ENCODE peak calls at places on chromosomes 12 and 14, in nine cellular contexts. One of them, this sample, is unnamed.

GRCh38 chr14:103074699-103075341 is 9.2 kb upstream of the LBHD2 start:
- DNase-seq in GM12865: peak; percentile 24
- DNase-seq in lower leg skin: peak; percentile 95
- DNase-seq in upper lobe of right lung: peak; percentile 96
- DNase-seq in IMR-90: no peak
- DNase-seq in coronary artery: no peak
- DNase-seq in osteoblast: peak; percentile 88
- DNase-seq in retinal pigment epithelial cell: no peak
- DNase-seq in suprapubic skin: peak; percentile 94
- DNase-seq in this sample: no peak

GRCh38 chr12:100611031-100611430 is 37.5 kb downstream of the GAS2L3 start:
- DNase-seq in IMR-90: peak; percentile 32
- DNase-seq in suprapubic skin: no peak
- DNase-seq in lower leg skin: no peak
- DNase-seq in osteoblast: no peak
- DNase-seq in upper lobe of right lung: no peak
- DNase-seq in coronary artery: no peak
- DNase-seq in GM12865: no peak
- DNase-seq in retinal pigment epithelial cell: no peak
- DNase-seq in this sample: no peak

GRCh38 chr14:64387232-64387737 is 868 bp upstream of the MTHFD1 start:
- DNase-seq in IMR-90: peak; percentile 19
- DNase-seq in coronary artery: no peak
- DNase-seq in GM12865: peak; percentile 56
- DNase-seq in osteoblast: peak; percentile 54
- DNase-seq in upper lobe of right lung: no peak
- DNase-seq in lower leg skin: peak; percentile 92
- DNase-seq in retinal pigment epithelial cell: no peak
- DNase-seq in suprapubic skin: no peak
- DNase-seq in this sample: no peak

GRCh38 chr14:68145539-68145938 is 326.0 kb downstream of the RAD51B start:
- DNase-seq in lower leg skin: no peak
- DNase-seq in suprapubic skin: no peak
- DNase-seq in GM12865: no peak
- DNase-seq in retinal pigment epithelial cell: no peak
- DNase-seq in IMR-90: peak; percentile 55
- DNase-seq in coronary artery: no peak
- DNase-seq in osteoblast: no peak
- DNase-seq in upper lobe of right lung: no peak
- DNase-seq in this sample: no peak

GRCh38 chr12:59113831-59114273 is 193.5 kb upstream of the LRIG3 start:
- DNase-seq in lower leg skin: peak; percentile 95
- DNase-seq in coronary artery: peak; percentile 79
- DNase-seq in IMR-90: peak; percentile 81
- DNase-seq in upper lobe of right lung: peak; percentile 79
- DNase-seq in suprapubic skin: peak; percentile 81
- DNase-seq in GM12865: peak; percentile 83
- DNase-seq in osteoblast: peak; percentile 38
- DNase-seq in retinal pigment epithelial cell: peak; percentile 23
- DNase-seq in this sample: peak; percentile 36

GRCh38 chr12:82682851-82683261 is 3.9 kb upstream of the TMTC2 start:
- DNase-seq in IMR-90: no peak
- DNase-seq in retinal pigment epithelial cell: no peak
- DNase-seq in coronary artery: no peak
- DNase-seq in osteoblast: no peak
- DNase-seq in suprapubic skin: no peak
- DNase-seq in upper lobe of right lung: no peak
- DNase-seq in GM12865: no peak
- DNase-seq in lower leg skin: no peak
- DNase-seq in this sample: no peak

GRCh38 chr12:100877776-100878175 is 83.2 kb downstream of the ANO4 start:
- DNase-seq in GM12865: no peak
- DNase-seq in suprapubic skin: no peak
- DNase-seq in coronary artery: no peak
- DNase-seq in osteoblast: no peak
- DNase-seq in IMR-90: no peak
- DNase-seq in upper lobe of right lung: no peak
- DNase-seq in retinal pigment epithelial cell: no peak
- DNase-seq in lower leg skin: no peak
- DNase-seq in this sample: no peak

GRCh38 chr14:66087231-66087630 is 398.9 kb upstream of the CCDC196 start:
- DNase-seq in IMR-90: no peak
- DNase-seq in lower leg skin: no peak
- DNase-seq in GM12865: no peak
- DNase-seq in retinal pigment epithelial cell: no peak
- DNase-seq in upper lobe of right lung: no peak
- DNase-seq in suprapubic skin: no peak
- DNase-seq in osteoblast: no peak
- DNase-seq in coronary artery: no peak
- DNase-seq in this sample: no peak

GRCh38 chr12:59698599-59698998 is 102.8 kb downstream of the SLC16A7 start:
- DNase-seq in upper lobe of right lung: no peak
- DNase-seq in lower leg skin: no peak
- DNase-seq in suprapubic skin: no peak
- DNase-seq in coronary artery: no peak
- DNase-seq in GM12865: no peak
- DNase-seq in osteoblast: no peak
- DNase-seq in retinal pigment epithelial cell: no peak
- DNase-seq in IMR-90: peak; percentile 80
- DNase-seq in this sample: no peak

GRCh38 chr14:55398679-55399078 is 13.0 kb downstream of the ATG14 start:
- DNase-seq in osteoblast: peak; percentile 92
- DNase-seq in coronary artery: no peak
- DNase-seq in suprapubic skin: no peak
- DNase-seq in retinal pigment epithelial cell: peak; percentile 96
- DNase-seq in IMR-90: peak; percentile 99
- DNase-seq in upper lobe of right lung: no peak
- DNase-seq in lower leg skin: no peak
- DNase-seq in GM12865: no peak
- DNase-seq in this sample: peak; percentile 83

GRCh38 chr14:105168979-105169507 is 467 bp upstream of the JAG2 start:
- DNase-seq in upper lobe of right lung: no peak
- DNase-seq in GM12865: peak; percentile 14
- DNase-seq in coronary artery: no peak
- DNase-seq in lower leg skin: no peak
- DNase-seq in suprapubic skin: no peak
- DNase-seq in osteoblast: no peak
- DNase-seq in retinal pigment epithelial cell: no peak
- DNase-seq in IMR-90: no peak
- DNase-seq in this sample: no peak

GRCh38 chr12:13784504-13784903 is 196.9 kb downstream of the GRIN2B start:
- DNase-seq in GM12865: no peak
- DNase-seq in retinal pigment epithelial cell: no peak
- DNase-seq in lower leg skin: no peak
- DNase-seq in upper lobe of right lung: no peak
- DNase-seq in osteoblast: no peak
- DNase-seq in coronary artery: no peak
- DNase-seq in IMR-90: no peak
- DNase-seq in suprapubic skin: no peak
- DNase-seq in this sample: no peak

GRCh38 chr12:104649217-104649834 is 192.6 kb downstream of the CHST11 start:
- DNase-seq in coronary artery: no peak
- DNase-seq in osteoblast: no peak
- DNase-seq in upper lobe of right lung: no peak
- DNase-seq in retinal pigment epithelial cell: no peak
- DNase-seq in lower leg skin: no peak
- DNase-seq in suprapubic skin: no peak
- DNase-seq in IMR-90: no peak
- DNase-seq in GM12865: no peak
- DNase-seq in this sample: no peak

GRCh38 chr12:92248977-92249376 is 103.3 kb upstream of the BTG1 start:
- DNase-seq in coronary artery: no peak
- DNase-seq in osteoblast: no peak
- DNase-seq in IMR-90: no peak
- DNase-seq in lower leg skin: no peak
- DNase-seq in suprapubic skin: no peak
- DNase-seq in retinal pigment epithelial cell: no peak
- DNase-seq in GM12865: no peak
- DNase-seq in upper lobe of right lung: no peak
- DNase-seq in this sample: no peak

GRCh38 chr12:125140918-125141573 is 75.8 kb downstream of the AACS start:
- DNase-seq in lower leg skin: no peak
- DNase-seq in coronary artery: no peak
- DNase-seq in osteoblast: peak; percentile 97
- DNase-seq in GM12865: no peak
- DNase-seq in upper lobe of right lung: no peak
- DNase-seq in suprapubic skin: no peak
- DNase-seq in retinal pigment epithelial cell: peak; percentile 22
- DNase-seq in IMR-90: peak; percentile 76
- DNase-seq in this sample: peak; percentile 32

GRCh38 chr14:95291859-95292542 is 27.7 kb downstream of the CLMN start:
- DNase-seq in retinal pigment epithelial cell: no peak
- DNase-seq in coronary artery: peak; percentile 83
- DNase-seq in upper lobe of right lung: no peak
- DNase-seq in osteoblast: peak; percentile 79
- DNase-seq in lower leg skin: peak; percentile 89
- DNase-seq in GM12865: peak; percentile 24
- DNase-seq in suprapubic skin: peak; percentile 75
- DNase-seq in IMR-90: peak; percentile 21
- DNase-seq in this sample: peak; percentile 44

GRCh38 chr14:95294320-95294719 is 25.4 kb downstream of the CLMN start:
- DNase-seq in lower leg skin: no peak
- DNase-seq in osteoblast: no peak
- DNase-seq in upper lobe of right lung: no peak
- DNase-seq in suprapubic skin: no peak
- DNase-seq in GM12865: no peak
- DNase-seq in IMR-90: no peak
- DNase-seq in retinal pigment epithelial cell: no peak
- DNase-seq in coronary artery: no peak
- DNase-seq in this sample: no peak

GRCh38 chr14:95292660-95293425 is 26.9 kb downstream of the CLMN start:
- DNase-seq in lower leg skin: peak; percentile 82
- DNase-seq in coronary artery: no peak
- DNase-seq in suprapubic skin: no peak
- DNase-seq in retinal pigment epithelial cell: no peak
- DNase-seq in upper lobe of right lung: no peak
- DNase-seq in osteoblast: no peak
- DNase-seq in IMR-90: no peak
- DNase-seq in GM12865: no peak
- DNase-seq in this sample: no peak

GRCh38 chr14:95294834-95295599 is 24.7 kb downstream of the CLMN start:
- DNase-seq in suprapubic skin: no peak
- DNase-seq in GM12865: no peak
- DNase-seq in coronary artery: no peak
- DNase-seq in upper lobe of right lung: no peak
- DNase-seq in lower leg skin: no peak
- DNase-seq in osteoblast: peak; percentile 44
- DNase-seq in IMR-90: no peak
- DNase-seq in retinal pigment epithelial cell: no peak
- DNase-seq in this sample: no peak

GRCh38 chr14:95293474-95293873 is 26.2 kb downstream of the CLMN start:
- DNase-seq in upper lobe of right lung: no peak
- DNase-seq in osteoblast: no peak
- DNase-seq in suprapubic skin: no peak
- DNase-seq in retinal pigment epithelial cell: no peak
- DNase-seq in GM12865: no peak
- DNase-seq in IMR-90: no peak
- DNase-seq in coronary artery: no peak
- DNase-seq in lower leg skin: no peak
- DNase-seq in this sample: no peak
- TF ChIP-seq CTCF in upper lobe of right lung: no peak
- TF ChIP-seq CTCF in osteoblast: no peak
- TF ChIP-seq CTCF in suprapubic skin: no peak
- TF ChIP-seq CTCF in retinal pigment epithelial cell: no peak
- TF ChIP-seq CTCF in GM12865: no peak
- TF ChIP-seq CTCF in IMR-90: no peak
- TF ChIP-seq CTCF in coronary artery: no peak
- TF ChIP-seq CTCF in lower leg skin: no peak
- TF ChIP-seq CTCF in this sample: no peak

GRCh38 chr14:70281938-70282337 is 77.5 kb downstream of the COX16 start:
- DNase-seq in GM12865: peak; percentile 43
- DNase-seq in lower leg skin: no peak
- DNase-seq in retinal pigment epithelial cell: no peak
- DNase-seq in coronary artery: no peak
- DNase-seq in IMR-90: no peak
- DNase-seq in osteoblast: no peak
- DNase-seq in suprapubic skin: no peak
- DNase-seq in upper lobe of right lung: no peak
- DNase-seq in this sample: no peak
- H3K4me3 ChIP-seq in GM12865: peak overlapping the region; percentile 3
- H3K4me3 ChIP-seq in lower leg skin: no peak overlapping the region
- H3K4me3 ChIP-seq in retinal pigment epithelial cell: no peak overlapping the region
- H3K4me3 ChIP-seq in coronary artery: no peak overlapping the region
- H3K4me3 ChIP-seq in IMR-90: no peak overlapping the region
- H3K4me3 ChIP-seq in osteoblast: no peak overlapping the region
- H3K4me3 ChIP-seq in suprapubic skin: no peak overlapping the region
- H3K4me3 ChIP-seq in upper lobe of right lung: no peak overlapping the region
- H3K4me3 ChIP-seq in this sample: no peak overlapping the region

DNA sequence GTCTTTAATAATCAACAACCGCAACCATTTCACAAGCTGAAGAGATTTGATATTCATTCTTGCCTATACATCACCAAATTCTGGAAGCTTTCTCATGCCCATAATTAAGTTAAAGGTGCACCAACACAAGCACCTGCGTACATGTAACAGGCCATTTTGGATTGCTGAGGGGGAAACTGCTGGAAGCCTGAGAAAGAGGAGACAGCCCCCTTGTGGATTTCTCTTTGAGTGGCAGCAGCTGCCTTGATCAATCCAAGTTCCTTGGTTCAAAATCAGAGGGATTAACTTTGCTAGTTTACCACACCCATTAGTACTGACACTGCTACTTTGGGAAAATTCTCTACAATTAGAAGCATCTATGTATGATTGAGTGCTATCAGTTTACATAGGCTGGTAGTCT is 321.1 kb downstream of the NOVA1 start:
- DNase-seq in IMR-90: no peak
- DNase-seq in retinal pigment epithelial cell: no peak
- DNase-seq in lower leg skin: no peak
- DNase-seq in suprapubic skin: no peak
- DNase-seq in coronary artery: no peak
- DNase-seq in osteoblast: no peak
- DNase-seq in GM12865: no peak
- DNase-seq in upper lobe of right lung: no peak
- DNase-seq in this sample: no peak
- TF ChIP-seq CTCF in IMR-90: peak; percentile 1
- TF ChIP-seq CTCF in retinal pigment epithelial cell: peak; percentile 59
- TF ChIP-seq CTCF in lower leg skin: no peak
- TF ChIP-seq CTCF in suprapubic skin: no peak
- TF ChIP-seq CTCF in coronary artery: no peak
- TF ChIP-seq CTCF in osteoblast: no peak
- TF ChIP-seq CTCF in GM12865: no peak
- TF ChIP-seq CTCF in upper lobe of right lung: no peak
- TF ChIP-seq CTCF in this sample: peak; percentile 53

DNA sequence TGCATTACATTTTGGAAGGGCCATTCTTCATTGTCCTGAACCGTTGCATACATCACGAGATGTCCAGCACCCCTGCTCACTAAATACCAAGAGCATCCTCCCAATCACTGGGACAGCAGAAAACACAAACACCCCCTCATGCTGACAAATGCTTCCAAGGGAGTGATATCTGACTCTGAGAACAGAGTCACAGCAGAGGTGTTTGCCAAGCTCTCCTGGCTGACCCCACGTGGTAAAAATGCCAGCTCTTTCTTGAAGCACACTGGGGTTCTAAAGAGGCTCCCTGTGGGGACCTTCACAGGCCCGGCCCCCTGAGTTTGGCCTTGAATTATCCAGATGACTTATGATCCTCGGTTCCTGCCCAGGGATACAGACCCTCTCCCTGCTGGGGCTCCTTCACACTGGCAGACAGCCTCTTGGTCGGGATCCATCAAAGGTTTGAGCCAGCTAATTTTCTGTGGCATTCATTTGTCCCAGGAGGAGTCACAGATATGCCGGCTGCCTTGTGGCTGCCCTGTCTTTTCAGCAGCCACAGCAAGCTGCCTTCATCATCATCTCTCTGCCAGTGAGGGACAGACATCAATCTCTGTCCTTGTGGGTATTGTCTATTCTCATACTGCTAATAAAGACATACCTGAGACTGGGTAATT is 43.1 kb upstream of the PSMC1 start:
- DNase-seq in suprapubic skin: no peak
- DNase-seq in upper lobe of right lung: no peak
- DNase-seq in retinal pigment epithelial cell: no peak
- DNase-seq in IMR-90: no peak
- DNase-seq in lower leg skin: peak; percentile 60
- DNase-seq in osteoblast: no peak
- DNase-seq in coronary artery: no peak
- DNase-seq in GM12865: no peak
- DNase-seq in this sample: no peak
- H3K4me3 ChIP-seq in suprapubic skin: no peak overlapping the region
- H3K4me3 ChIP-seq in upper lobe of right lung: no peak overlapping the region
- H3K4me3 ChIP-seq in retinal pigment epithelial cell: no peak overlapping the region
- H3K4me3 ChIP-seq in IMR-90: no peak overlapping the region
- H3K4me3 ChIP-seq in lower leg skin: no peak overlapping the region
- H3K4me3 ChIP-seq in osteoblast: no peak overlapping the region
- H3K4me3 ChIP-seq in coronary artery: no peak overlapping the region
- H3K4me3 ChIP-seq in GM12865: no peak overlapping the region
- H3K4me3 ChIP-seq in this sample: no peak overlapping the region